ENCODE peak calls at places on chromosomes 4 and X, in four cellular contexts. One of them, this sample, is unnamed.

GRCh38 chr4:10015140-10015753 is 6.0 kb downstream of the SLC2A9 start:
- DNase-seq in GM12878: no peak
- DNase-seq in HepG2: no peak
- DNase-seq in K562: peak
- DNase-seq in this sample: peak

GRCh38 chr4:85728471-85728870 is 253.5 kb downstream of the ARHGAP24 start:
- DNase-seq in GM12878: no peak
- DNase-seq in HepG2: no peak
- DNase-seq in K562: no peak
- DNase-seq in this sample: no peak

GRCh38 chr4:163493643-163494359 is 689 bp upstream of the TMA16 start:
- DNase-seq in GM12878: no peak
- DNase-seq in HepG2: no peak
- DNase-seq in K562: peak
- DNase-seq in this sample: no peak

GRCh38 chr4:72496119-72496518 is 72.9 kb downstream of the ADAMTS3 start:
- DNase-seq in GM12878: no peak
- DNase-seq in HepG2: no peak
- DNase-seq in K562: no peak
- DNase-seq in this sample: peak

GRCh38 chr4:174383783-174384182 is 100.1 kb downstream of the CEP44 start:
- DNase-seq in GM12878: no peak
- DNase-seq in HepG2: no peak
- DNase-seq in K562: no peak
- DNase-seq in this sample: no peak

GRCh38 chr4:115119804-115120352 is 6.5 kb upstream of the NDST4 start:
- DNase-seq in GM12878: no peak
- DNase-seq in HepG2: no peak
- DNase-seq in K562: no peak
- DNase-seq in this sample: no peak

GRCh38 chr4:130808492-130808891 is 1712.5 kb downstream of the C4orf33 start:
- DNase-seq in GM12878: no peak
- DNase-seq in HepG2: peak
- DNase-seq in K562: peak
- DNase-seq in this sample: peak

GRCh38 chr4:1566838-1567518 is 117.1 kb downstream of the FAM53A start:
- DNase-seq in GM12878: no peak
- DNase-seq in HepG2: no peak
- DNase-seq in K562: no peak
- DNase-seq in this sample: peak

GRCh38 chrX:50697691-50698090 is 116.3 kb downstream of the SHROOM4 start:
- DNase-seq in GM12878: no peak
- DNase-seq in HepG2: no peak
- DNase-seq in K562: no peak
- DNase-seq in this sample: peak

GRCh38 chrX:149871940-149872339 is 9.0 kb upstream of the MAGEA8 start:
- DNase-seq in GM12878: peak
- DNase-seq in HepG2: peak
- DNase-seq in K562: peak
- DNase-seq in this sample: peak

GRCh38 chr4:138919094-138919936 is 96.3 kb upstream of the NOCT start:
- DNase-seq in GM12878: peak
- DNase-seq in HepG2: peak
- DNase-seq in K562: peak
- DNase-seq in this sample: peak

GRCh38 chr4:179095585-179096228 is 1653.5 kb upstream of the AGA start:
- DNase-seq in GM12878: no peak
- DNase-seq in HepG2: no peak
- DNase-seq in K562: peak
- DNase-seq in this sample: peak

GRCh38 chr4:154487144-154487543 is 4.5 kb downstream of the DCHS2 start:
- DNase-seq in GM12878: no peak
- DNase-seq in HepG2: no peak
- DNase-seq in K562: no peak
- DNase-seq in this sample: no peak

GRCh38 chr4:140180577-140180976 is 26.6 kb upstream of the MAML3 start:
- DNase-seq in GM12878: no peak
- DNase-seq in HepG2: no peak
- DNase-seq in K562: no peak
- DNase-seq in this sample: no peak

GRCh38 chrX:118730500-118731247 is 3.3 kb downstream of the IL13RA1 start:
- DNase-seq in GM12878: no peak
- DNase-seq in HepG2: no peak
- DNase-seq in K562: no peak
- DNase-seq in this sample: no peak

GRCh38 chrX:10949541-10949940 is 161.6 kb upstream of the HCCS start:
- DNase-seq in GM12878: no peak
- DNase-seq in HepG2: no peak
- DNase-seq in K562: no peak
- DNase-seq in this sample: no peak

GRCh38 chr4:152014280-152014679 is 253.5 kb upstream of the GATB start:
- DNase-seq in GM12878: peak
- DNase-seq in HepG2: no peak
- DNase-seq in K562: no peak
- DNase-seq in this sample: no peak

GRCh38 chrX:102958794-102959193 is 21.7 kb downstream of the RAB40AL start:
- DNase-seq in GM12878: no peak
- DNase-seq in HepG2: no peak
- DNase-seq in K562: peak
- DNase-seq in this sample: no peak

GRCh38 chr4:41384992-41385391 is 128.3 kb downstream of the UCHL1 start:
- DNase-seq in GM12878: no peak
- DNase-seq in HepG2: no peak
- DNase-seq in K562: peak
- DNase-seq in this sample: no peak

GRCh38 chr4:11739992-11740391 is 311.3 kb upstream of the HS3ST1 start:
- DNase-seq in GM12878: no peak
- DNase-seq in HepG2: no peak
- DNase-seq in K562: no peak
- DNase-seq in this sample: no peak

GRCh38 chr4:152398060-152398459 is 137.8 kb downstream of the FBXW7 start:
- DNase-seq in GM12878: no peak
- DNase-seq in HepG2: peak
- DNase-seq in K562: peak
- DNase-seq in this sample: peak

GRCh38 chr4:185242749-185243533 is 33.5 kb downstream of the SNX25 start:
- DNase-seq in GM12878: no peak
- DNase-seq in HepG2: no peak
- DNase-seq in K562: no peak
- DNase-seq in this sample: no peak

GRCh38 chrX:64093761-64094160 is 111.7 kb downstream of the AMER1 start:
- DNase-seq in GM12878: no peak
- DNase-seq in HepG2: no peak
- DNase-seq in K562: peak
- DNase-seq in this sample: peak

GRCh38 chr4:7238300-7238960 is 46.1 kb downstream of the SORCS2 start:
- DNase-seq in GM12878: no peak
- DNase-seq in HepG2: no peak
- DNase-seq in K562: peak
- DNase-seq in this sample: peak

GRCh38 chr4:46389301-46389761 is 597 bp downstream of the GABRA2 start:
- DNase-seq in GM12878: no peak
- DNase-seq in HepG2: peak
- DNase-seq in K562: no peak
- DNase-seq in this sample: peak

GRCh38 chr4:80425701-80426100 is 90.2 kb downstream of the CFAP299 start:
- DNase-seq in GM12878: no peak
- DNase-seq in HepG2: no peak
- DNase-seq in K562: no peak
- DNase-seq in this sample: no peak

GRCh38 chr4:110633358-110634319 is 10.8 kb upstream of the PITX2 start:
- DNase-seq in GM12878: no peak
- DNase-seq in HepG2: no peak
- DNase-seq in K562: no peak
- DNase-seq in this sample: peak

GRCh38 chr4:110632506-110633357 is 9.9 kb upstream of the PITX2 start:
- DNase-seq in GM12878: no peak
- DNase-seq in HepG2: no peak
- DNase-seq in K562: no peak
- DNase-seq in this sample: peak

GRCh38 chr4:110636231-110636676 is 13.4 kb upstream of the PITX2 start:
- DNase-seq in GM12878: no peak
- DNase-seq in HepG2: no peak
- DNase-seq in K562: no peak
- DNase-seq in this sample: peak

GRCh38 chr4:110635155-110635479 is 12.2 kb upstream of the PITX2 start:
- DNase-seq in GM12878: no peak
- DNase-seq in HepG2: no peak
- DNase-seq in K562: no peak
- DNase-seq in this sample: no peak

GRCh38 chr4:110634320-110635154 is 11.7 kb upstream of the PITX2 start:
- DNase-seq in GM12878: no peak
- DNase-seq in HepG2: no peak
- DNase-seq in K562: no peak
- DNase-seq in this sample: peak
- TF ChIP-seq POLR2AphosphoS5 in GM12878: no peak
- TF ChIP-seq POLR2AphosphoS5 in HepG2: no peak
- TF ChIP-seq POLR2AphosphoS5 in K562: no peak
- TF ChIP-seq POLR2AphosphoS5 in this sample: no peak

DNA sequence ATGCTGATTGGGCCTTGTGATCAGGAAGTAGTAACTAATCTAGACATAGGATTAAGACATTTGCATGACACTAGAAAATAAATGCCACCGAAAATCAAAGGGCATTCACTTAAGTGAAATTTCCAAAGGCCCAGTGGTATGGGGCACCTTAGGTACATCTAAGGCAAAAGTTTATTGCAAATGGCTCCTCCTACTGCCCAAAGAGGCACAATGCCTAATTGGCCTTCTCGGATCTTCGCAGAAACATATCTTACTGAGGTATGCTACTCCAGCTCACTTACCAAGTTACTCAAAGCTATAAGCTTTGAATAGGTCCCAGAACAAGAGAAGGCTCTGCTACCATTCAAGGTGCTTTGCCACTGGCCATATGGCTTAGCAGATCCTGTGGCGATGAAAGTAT is 174.8 kb upstream of the CXCL13 start:
- DNase-seq in GM12878: no peak
- DNase-seq in HepG2: no peak
- DNase-seq in K562: no peak
- DNase-seq in this sample: peak
- TF ChIP-seq JUNB in GM12878: no peak
- TF ChIP-seq JUNB in HepG2: no peak
- TF ChIP-seq JUNB in K562: no peak
- TF ChIP-seq JUNB in this sample: no peak

GRCh38 chr4:13445841-13446790 is 38.0 kb downstream of the RAB28 start:
- DNase-seq in GM12878: no peak
- DNase-seq in HepG2: no peak
- DNase-seq in K562: peak
- DNase-seq in this sample: peak
- TF ChIP-seq EZH2 in GM12878: no peak
- TF ChIP-seq EZH2 in HepG2: no peak
- TF ChIP-seq EZH2 in K562: no peak
- TF ChIP-seq EZH2 in this sample: no peak

GRCh38 chr4:105607876-105608275 is 55.5 kb downstream of the ARHGEF38 start:
- DNase-seq in GM12878: no peak
- DNase-seq in HepG2: no peak
- DNase-seq in K562: no peak
- DNase-seq in this sample: no peak

DNA sequence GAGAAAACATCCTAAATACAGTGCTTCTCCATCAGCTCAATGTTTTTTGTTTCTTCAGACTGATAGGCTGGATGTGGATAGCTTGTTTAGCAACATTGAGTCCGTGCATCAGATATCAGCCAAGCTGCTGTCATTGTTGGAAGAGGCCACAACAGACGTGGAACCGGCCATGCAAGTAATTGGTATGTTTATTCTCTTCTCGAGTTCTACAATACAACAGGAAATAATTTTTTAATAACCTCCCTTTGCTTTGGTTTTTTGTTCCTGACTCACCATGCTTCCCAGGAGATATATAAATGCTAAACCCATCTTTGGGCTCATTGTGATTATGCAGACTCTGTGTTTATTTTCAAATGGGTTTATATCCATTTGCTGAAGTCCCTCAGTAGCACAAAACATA is 60.9 kb downstream of the ARHGEF38 start:
- DNase-seq in GM12878: no peak
- DNase-seq in HepG2: no peak
- DNase-seq in K562: no peak
- DNase-seq in this sample: no peak
- TF ChIP-seq POLR2AphosphoS5 in GM12878: no peak
- TF ChIP-seq POLR2AphosphoS5 in HepG2: no peak
- TF ChIP-seq POLR2AphosphoS5 in K562: no peak
- TF ChIP-seq POLR2AphosphoS5 in this sample: no peak

GRCh38 chr4:111775908-111776307 is 369.3 kb upstream of the FAM241A start:
- DNase-seq in GM12878: no peak
- DNase-seq in HepG2: no peak
- DNase-seq in K562: no peak
- DNase-seq in this sample: no peak
- TF ChIP-seq JUNB in GM12878: no peak
- TF ChIP-seq JUNB in HepG2: no peak
- TF ChIP-seq JUNB in K562: no peak
- TF ChIP-seq JUNB in this sample: no peak

This sample was measured in GM23338.